ENCODE peak calls at places on chromosomes 7 and 10, in six cellular contexts. One of them, this sample, is unnamed. For H3K27me3, the result is how much of the 10 kb centered on the place peaks cover.

GRCh38 chr7:158676898-158677297 is 27.7 kb downstream of the NCAPG2 start:
- DNase-seq in right lobe of liver: no peak
- DNase-seq in tibial nerve: no peak
- DNase-seq in stomach: no peak
- DNase-seq in H1: no peak
- DNase-seq in transverse colon: no peak
- DNase-seq in this sample: no peak

GRCh38 chr10:89550509-89550908 is 15.1 kb upstream of the SLC16A12 start:
- DNase-seq in right lobe of liver: no peak
- DNase-seq in tibial nerve: no peak
- DNase-seq in stomach: peak
- DNase-seq in H1: no peak
- DNase-seq in transverse colon: no peak
- DNase-seq in this sample: no peak

GRCh38 chr7:117012284-117013174 is 59.2 kb downstream of the ST7 start:
- DNase-seq in right lobe of liver: no peak
- DNase-seq in tibial nerve: no peak
- DNase-seq in stomach: no peak
- DNase-seq in H1: no peak
- DNase-seq in transverse colon: no peak
- DNase-seq in this sample: no peak

GRCh38 chr10:80468806-80469421 is 14.8 kb downstream of the TSPAN14 start:
- DNase-seq in right lobe of liver: no peak
- DNase-seq in tibial nerve: no peak
- DNase-seq in stomach: no peak
- DNase-seq in H1: no peak
- DNase-seq in transverse colon: no peak
- DNase-seq in this sample: no peak

GRCh38 chr10:129904323-129904722 is 59.8 kb downstream of the EBF3 start:
- DNase-seq in right lobe of liver: no peak
- DNase-seq in tibial nerve: no peak
- DNase-seq in stomach: no peak
- DNase-seq in H1: no peak
- DNase-seq in transverse colon: no peak
- DNase-seq in this sample: no peak

GRCh38 chr10:34999532-34999931 is 90.6 kb downstream of the CUL2 start:
- DNase-seq in right lobe of liver: no peak
- DNase-seq in tibial nerve: no peak
- DNase-seq in stomach: no peak
- DNase-seq in H1: no peak
- DNase-seq in transverse colon: no peak
- DNase-seq in this sample: no peak

GRCh38 chr7:128721376-128721775 is 17.8 kb upstream of the CALU start:
- DNase-seq in right lobe of liver: no peak
- DNase-seq in tibial nerve: no peak
- DNase-seq in stomach: no peak
- DNase-seq in H1: no peak
- DNase-seq in transverse colon: no peak
- DNase-seq in this sample: no peak

GRCh38 chr10:5089869-5090268 is 4.3 kb upstream of the AKR1C3 start:
- DNase-seq in right lobe of liver: no peak
- DNase-seq in tibial nerve: no peak
- DNase-seq in stomach: no peak
- DNase-seq in H1: no peak
- DNase-seq in transverse colon: no peak
- DNase-seq in this sample: no peak

GRCh38 chr7:133300097-133300496 is 47.2 kb downstream of the EXOC4 start:
- DNase-seq in right lobe of liver: no peak
- DNase-seq in tibial nerve: no peak
- DNase-seq in stomach: no peak
- DNase-seq in H1: no peak
- DNase-seq in transverse colon: no peak
- DNase-seq in this sample: no peak

GRCh38 chr7:107579881-107580715 is at the start of gene BCAP29:
- DNase-seq in right lobe of liver: peak
- DNase-seq in tibial nerve: peak
- DNase-seq in stomach: peak
- DNase-seq in H1: peak
- DNase-seq in transverse colon: peak
- DNase-seq in this sample: peak
- TF ChIP-seq POLR2A in right lobe of liver: peak
- TF ChIP-seq POLR2A in tibial nerve: peak
- TF ChIP-seq POLR2A in stomach: no peak
- TF ChIP-seq POLR2A in H1: peak
- TF ChIP-seq POLR2A in transverse colon: peak
- TF ChIP-seq POLR2A in this sample: peak

GRCh38 chr10:3729397-3729796 is 55.6 kb downstream of the KLF6 start:
- DNase-seq in right lobe of liver: no peak
- DNase-seq in tibial nerve: no peak
- DNase-seq in stomach: no peak
- DNase-seq in H1: no peak
- DNase-seq in transverse colon: no peak
- DNase-seq in this sample: no peak

GRCh38 chr10:3728563-3728962 is 56.4 kb downstream of the KLF6 start:
- DNase-seq in right lobe of liver: no peak
- DNase-seq in tibial nerve: no peak
- DNase-seq in stomach: no peak
- DNase-seq in H1: no peak
- DNase-seq in transverse colon: no peak
- DNase-seq in this sample: no peak

GRCh38 chr10:3723706-3724225 is 61.2 kb downstream of the KLF6 start:
- DNase-seq in right lobe of liver: no peak
- DNase-seq in tibial nerve: no peak
- DNase-seq in stomach: no peak
- DNase-seq in H1: no peak
- DNase-seq in transverse colon: no peak
- DNase-seq in this sample: no peak

DNA sequence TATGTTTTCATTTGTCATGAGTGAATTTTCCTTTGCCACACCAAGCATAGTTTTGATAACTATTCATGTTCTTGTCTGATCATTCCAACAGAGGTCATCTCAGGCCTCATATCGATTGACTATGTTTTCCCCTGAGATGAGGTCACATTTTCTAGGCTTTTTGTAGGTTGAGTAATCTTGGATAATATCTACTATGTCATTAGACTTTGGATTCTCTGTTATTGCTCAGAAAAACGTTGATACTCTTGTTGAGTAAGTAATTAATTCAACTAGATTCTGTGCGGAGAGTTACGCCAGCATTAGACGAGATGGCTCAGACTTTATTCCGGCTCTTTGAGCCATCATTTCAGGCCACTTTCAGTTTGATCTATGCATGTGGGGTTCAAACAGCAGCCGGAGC is 57.7 kb downstream of the KLF6 start:
- DNase-seq in right lobe of liver: no peak
- DNase-seq in tibial nerve: no peak
- DNase-seq in stomach: no peak
- DNase-seq in H1: no peak
- DNase-seq in transverse colon: no peak
- DNase-seq in this sample: no peak
- H3K27ac ChIP-seq in right lobe of liver: peak
- H3K27ac ChIP-seq in tibial nerve: no peak
- H3K27ac ChIP-seq in stomach: no peak
- H3K27ac ChIP-seq in H1: no peak
- H3K27ac ChIP-seq in transverse colon: no peak
- H3K27ac ChIP-seq in this sample: no peak

GRCh38 chr10:124730790-124731189 is 13.4 kb downstream of the FAM53B start:
- DNase-seq in right lobe of liver: no peak
- DNase-seq in tibial nerve: no peak
- DNase-seq in stomach: no peak
- DNase-seq in H1: no peak
- DNase-seq in transverse colon: no peak
- DNase-seq in this sample: no peak
- H3K27me3 ChIP-seq in right lobe of liver: under half
- H3K27me3 ChIP-seq in tibial nerve: under half
- H3K27me3 ChIP-seq in stomach: under half
- H3K27me3 ChIP-seq in H1: under half
- H3K27me3 ChIP-seq in transverse colon: under half
- H3K27me3 ChIP-seq in this sample: under half

DNA sequence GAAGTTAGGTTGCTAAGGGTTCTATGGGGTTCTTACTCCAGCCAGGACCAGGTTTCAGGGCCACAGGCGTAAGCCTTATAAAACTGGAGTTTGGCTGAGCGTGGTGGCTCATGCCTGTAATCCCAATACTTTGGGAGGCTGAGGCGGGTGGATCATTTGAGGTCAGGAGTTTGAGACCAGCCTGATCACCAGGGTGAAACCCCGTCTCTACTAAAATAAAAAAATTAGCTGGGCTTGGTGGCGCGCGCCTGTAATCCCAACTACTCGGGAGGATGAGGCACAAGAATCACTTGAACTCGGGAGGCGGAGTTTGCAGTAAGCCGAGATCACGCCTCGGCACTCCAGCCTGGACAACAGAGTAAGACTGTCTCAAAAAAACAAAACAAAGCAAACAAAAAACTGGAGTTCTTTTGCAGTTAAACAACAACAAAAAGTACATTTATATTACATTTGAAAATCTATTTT is 347 bp upstream of the RRP12 start:
- DNase-seq in right lobe of liver: no peak
- DNase-seq in tibial nerve: no peak
- DNase-seq in stomach: no peak
- DNase-seq in H1: no peak
- DNase-seq in transverse colon: no peak
- DNase-seq in this sample: no peak
- TF ChIP-seq POLR2A in right lobe of liver: no peak
- TF ChIP-seq POLR2A in tibial nerve: no peak
- TF ChIP-seq POLR2A in stomach: no peak
- TF ChIP-seq POLR2A in H1: no peak
- TF ChIP-seq POLR2A in transverse colon: no peak
- TF ChIP-seq POLR2A in this sample: no peak